ENCODE peak calls at places on chromosome 20, in eight cellular contexts. Z is IMR-90, C is endodermal cell, D is HCT116, W is BJ, I is right atrium auricular region, X is spleen, O is colonic mucosa. K is an unnamed sample.

GRCh38 chr20:56460459-56460858 is 8.0 kb upstream of the RTF2 start:
- DNase-seq in Z (no peak), C (no peak), D (no peak), W (no peak), I (no peak), X (no peak), O (no peak), K (no peak)

GRCh38 chr20:37421988-37422387 is 76.0 kb downstream of the SRC start:
- DNase-seq in Z (no peak), C (peak; percentile 74), D (no peak), W (no peak), I (no peak), X (no peak), O (no peak), K (no peak)

GRCh38 chr20:59258103-59258705 is 42.2 kb upstream of the EDN3 start:
- DNase-seq in Z (no peak), C (no peak), D (no peak), W (no peak), I (no peak), X (no peak), O (no peak), K (no peak)

GRCh38 chr20:6765469-6766058 is 1.9 kb upstream of the BMP2 start:
- DNase-seq in Z (peak; percentile 61), C (no peak), D (peak; percentile 19), W (peak; percentile 27), I (no peak), X (no peak), O (no peak), K (no peak)

GRCh38 chr20:32528905-32529670 is 56.0 kb downstream of the NOL4L start:
- DNase-seq in Z (no peak), C (no peak), D (no peak), W (no peak), I (no peak), X (peak; percentile 58), O (no peak), K (no peak)

GRCh38 chr20:56166781-56167465 is 81.6 kb upstream of the MC3R start:
- DNase-seq in Z (no peak), C (no peak), D (no peak), W (no peak), I (no peak), X (no peak), O (no peak), K (no peak)

GRCh38 chr20:438581-439469 is 23.5 kb downstream of the TBC1D20 start:
- DNase-seq in Z (no peak), C (no peak), D (no peak), W (no peak), I (no peak), X (peak; percentile 84), O (no peak), K (no peak)

GRCh38 chr20:43925215-43925614 is 10.6 kb downstream of the TOX2 start:
- DNase-seq in Z (no peak), C (no peak), D (no peak), W (no peak), I (no peak), X (no peak), O (no peak), K (no peak)

GRCh38 chr20:60132162-60132826 is 174.1 kb downstream of the CDH26 start:
- DNase-seq in Z (no peak), C (no peak), D (no peak), W (no peak), I (no peak), X (no peak), O (no peak), K (no peak)

GRCh38 chr20:57957397-57958049 is 247.7 kb upstream of the PMEPA1 start:
- DNase-seq in Z (no peak), C (no peak), D (no peak), W (peak; percentile 91), I (no peak), X (no peak), O (no peak), K (peak; percentile 60)

GRCh38 chr20:21702553-21703467 is 2.7 kb upstream of the PAX1 start:
- DNase-seq in Z (peak; percentile 3), C (peak; percentile 98), D (no peak), W (no peak), I (no peak), X (peak; percentile 66), O (peak; percentile 49), K (no peak)

GRCh38 chr20:8434326-8434876 is 302.3 kb downstream of the PLCB1 start:
- DNase-seq in Z (no peak), C (no peak), D (no peak), W (no peak), I (no peak), X (no peak), O (no peak), K (no peak)

GRCh38 chr20:62292115-62292514 is 10.7 kb upstream of the ADRM1 start:
- DNase-seq in Z (no peak), C (no peak), D (no peak), W (no peak), I (no peak), X (no peak), O (no peak), K (no peak)

GRCh38 chr20:48190757-48191156 is 405.5 kb upstream of the SULF2 start:
- DNase-seq in Z (no peak), C (no peak), D (no peak), W (no peak), I (no peak), X (no peak), O (no peak), K (no peak)

GRCh38 chr20:48191200-48191599 is 405.9 kb upstream of the SULF2 start:
- DNase-seq in Z (no peak), C (peak; percentile 75), D (no peak), W (no peak), I (no peak), X (no peak), O (no peak), K (no peak)

GRCh38 chr20:48186915-48187314 is 401.6 kb upstream of the SULF2 start:
- DNase-seq in Z (no peak), C (peak; percentile 83), D (no peak), W (no peak), I (no peak), X (no peak), O (no peak), K (no peak)

GRCh38 chr20:48187891-48188290 is 402.6 kb upstream of the SULF2 start:
- DNase-seq in Z (peak; percentile 21), C (no peak), D (no peak), W (no peak), I (no peak), X (no peak), O (no peak), K (no peak)

DNA sequence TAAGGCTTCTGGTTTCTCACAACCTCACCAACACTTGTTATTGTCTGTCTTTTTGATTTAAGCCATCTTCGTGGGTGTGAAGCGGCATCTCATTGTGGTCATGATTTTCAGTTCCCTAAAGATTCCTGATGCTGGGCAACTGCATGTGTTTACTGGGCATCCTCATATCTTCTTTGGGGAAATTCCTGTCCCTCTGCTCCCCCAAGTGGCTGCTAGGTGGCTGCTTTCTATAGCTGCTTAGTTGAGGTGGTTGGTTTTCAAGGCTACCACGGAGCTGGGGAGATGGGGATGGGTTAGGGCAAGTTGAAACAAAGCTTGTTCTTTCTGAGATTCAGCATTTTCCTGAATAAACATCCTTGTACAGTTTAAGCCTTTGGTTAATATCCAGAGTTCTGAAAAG is 403.9 kb upstream of the SULF2 start:
- DNase-seq in Z (no peak), C (peak; percentile 69), D (peak; percentile 12), W (no peak), I (no peak), X (no peak), O (no peak), K (no peak)
- TF ChIP-seq CTCF in Z (no peak), C (peak; percentile 68), D (peak; percentile 54), W (peak; percentile 60), I (no peak), X (no peak), O (no peak), K (peak; percentile 17)

GRCh38 chr20:19749537-19749936 is 8.5 kb upstream of the RIN2 start:
- DNase-seq in Z (no peak), C (no peak), D (no peak), W (no peak), I (no peak), X (no peak), O (no peak), K (no peak)
- H3K4me3 ChIP-seq in Z (no peak overlapping the region), C (no peak overlapping the region), D (no peak overlapping the region), W (no peak overlapping the region), I (no peak overlapping the region), X (no peak overlapping the region), O (no peak overlapping the region), K (no peak overlapping the region)

GRCh38 chr20:46232575-46232974 is 75.7 kb downstream of the CDH22 start:
- DNase-seq in Z (no peak), C (no peak), D (no peak), W (no peak), I (no peak), X (no peak), O (no peak), K (no peak)

GRCh38 chr20:46237736-46238135 is 70.6 kb downstream of the CDH22 start:
- DNase-seq in Z (no peak), C (no peak), D (no peak), W (no peak), I (no peak), X (no peak), O (no peak), K (no peak)

GRCh38 chr20:46237221-46237620 is 71.1 kb downstream of the CDH22 start:
- DNase-seq in Z (no peak), C (peak; percentile 78), D (no peak), W (no peak), I (no peak), X (no peak), O (no peak), K (no peak)

GRCh38 chr20:46230811-46231282 is 77.5 kb downstream of the CDH22 start:
- DNase-seq in Z (peak; percentile 24), C (peak; percentile 93), D (no peak), W (no peak), I (no peak), X (no peak), O (no peak), K (peak; percentile 2)

GRCh38 chr20:46235086-46235485 is 73.2 kb downstream of the CDH22 start:
- DNase-seq in Z (no peak), C (no peak), D (no peak), W (no peak), I (no peak), X (no peak), O (no peak), K (no peak)
- TF ChIP-seq CTCF in Z (no peak), C (no peak), D (no peak), W (no peak), I (no peak), X (no peak), O (no peak), K (no peak)

GRCh38 chr20:51488331-51488730 is 54.2 kb downstream of the NFATC2 start:
- DNase-seq in Z (no peak), C (no peak), D (no peak), W (no peak), I (no peak), X (peak; percentile 18), O (no peak), K (no peak)

GRCh38 chr20:51486197-51487005 is 56.1 kb downstream of the NFATC2 start:
- DNase-seq in Z (peak; percentile 85), C (no peak), D (no peak), W (no peak), I (no peak), X (peak; percentile 40), O (no peak), K (no peak)

GRCh38 chr20:51489611-51490010 is 52.9 kb downstream of the NFATC2 start:
- DNase-seq in Z (peak; percentile 49), C (no peak), D (no peak), W (no peak), I (no peak), X (no peak), O (no peak), K (no peak)

GRCh38 chr20:51487525-51488279 is 54.8 kb downstream of the NFATC2 start:
- DNase-seq in Z (peak; percentile 95), C (no peak), D (peak; percentile 89), W (no peak), I (no peak), X (peak; percentile 56), O (no peak), K (peak; percentile 83)

GRCh38 chr20:51487076-51487475 is 55.4 kb downstream of the NFATC2 start:
- DNase-seq in Z (no peak), C (no peak), D (no peak), W (no peak), I (no peak), X (peak; percentile 34), O (no peak), K (no peak)
- H3K4me3 ChIP-seq in Z (no peak overlapping the region), C (no peak overlapping the region), D (peak overlapping the region; percentile 55), W (no peak overlapping the region), I (no peak overlapping the region), X (no peak overlapping the region), O (no peak overlapping the region), K (no peak overlapping the region)